ENCODE peak calls at places on chromosomes 13 and 19, in seven cellular contexts. Z is HCT116, C is SK-N-SH, P is K562, E is H1, T is HepG2, N is GM12878. U is an unnamed sample.

GRCh38 chr19:46610413-46610775 is 9.3 kb downstream of the CALM3 start:
- DNase-seq in P (no peak), N (no peak), C (peak), Z (no peak), E (no peak), T (no peak), U (no peak)

GRCh38 chr19:44927746-44928145 is 13.3 kb downstream of the APOC1 start:
- DNase-seq in P (no peak), Z (no peak), N (no peak), E (no peak), T (no peak), C (peak), U (no peak)

GRCh38 chr19:16345457-16345856 is 20.8 kb downstream of the KLF2 start:
- DNase-seq in T (no peak), C (no peak), E (no peak), N (no peak), Z (no peak), P (no peak), U (no peak)

GRCh38 chr13:27578121-27579030 is 42.0 kb downstream of the LNX2 start:
- DNase-seq in Z (no peak), C (no peak), P (no peak), E (no peak), N (no peak), T (no peak), U (peak)

GRCh38 chr19:16327501-16327900 is 2.9 kb downstream of the KLF2 start:
- DNase-seq in P (no peak), T (no peak), N (no peak), E (no peak), C (no peak), Z (no peak), U (no peak)

GRCh38 chr13:46035066-46035465 is 17.5 kb downstream of the ZC3H13 start:
- DNase-seq in E (no peak), C (no peak), Z (no peak), T (no peak), N (no peak), P (no peak), U (no peak)

GRCh38 chr19:49340069-49340864 is 5.1 kb downstream of the CD37 start:
- DNase-seq in N (peak), C (no peak), E (no peak), P (peak), T (peak), Z (no peak), U (peak)

GRCh38 chr13:23966691-23967615 is 69.7 kb upstream of the C1QTNF9B start:
- DNase-seq in N (peak), Z (no peak), P (no peak), E (no peak), C (no peak), T (no peak), U (no peak)

GRCh38 chr13:110233181-110233641 is 73.7 kb downstream of the COL4A1 start:
- DNase-seq in P (no peak), Z (no peak), T (no peak), N (no peak), C (peak), E (no peak), U (no peak)

GRCh38 chr13:86932935-86933334 is 738.2 kb upstream of the SLITRK5 start:
- DNase-seq in C (no peak), P (no peak), N (no peak), T (no peak), E (peak), Z (no peak), U (no peak)

GRCh38 chr13:101959016-101959415 is 442.8 kb downstream of the FGF14 start:
- DNase-seq in P (no peak), Z (no peak), T (no peak), E (no peak), N (no peak), C (no peak), U (no peak)

GRCh38 chr19:19120308-19121156 is 17.7 kb downstream of the TMEM161A start:
- DNase-seq in T (peak), P (peak), Z (no peak), E (peak), N (no peak), C (peak), U (no peak)

GRCh38 chr13:27783111-27783510 is 9.2 kb upstream of the GSX1 start:
- DNase-seq in C (no peak), Z (no peak), N (no peak), T (peak), P (peak), E (no peak), U (peak)

GRCh38 chr13:65856464-65856863 is 1373.7 kb downstream of the PCDH9 start:
- DNase-seq in P (no peak), N (no peak), T (no peak), Z (no peak), E (no peak), C (no peak), U (no peak)

GRCh38 chr19:46713781-46714522 is 3.0 kb downstream of the PRKD2 start:
- DNase-seq in C (peak), T (peak), N (no peak), Z (peak), E (no peak), P (peak), U (peak)

GRCh38 chr19:58569943-58570670 is 3.0 kb downstream of the MZF1 start:
- DNase-seq in N (no peak), P (no peak), T (no peak), E (no peak), Z (no peak), C (no peak), U (no peak)

GRCh38 chr19:44570984-44571684 is 41.7 kb upstream of the CEACAM20 start:
- DNase-seq in Z (peak), E (no peak), N (no peak), C (peak), P (peak), T (peak), U (peak)

GRCh38 chr19:48329167-48329891 is 4.0 kb downstream of the EMP3 start:
- DNase-seq in E (no peak), Z (no peak), C (no peak), P (peak), T (no peak), N (peak), U (no peak)

GRCh38 chr19:15441317-15441716 is 8.4 kb downstream of the WIZ start:
- DNase-seq in E (no peak), Z (no peak), C (no peak), N (no peak), T (no peak), P (no peak), U (no peak)

GRCh38 chr19:2769218-2769617 is 13.9 kb downstream of the SGTA start:
- DNase-seq in Z (no peak), E (no peak), T (no peak), N (no peak), P (no peak), C (no peak), U (no peak)

GRCh38 chr13:50740052-50740741 is 103.3 kb downstream of the DLEU7 start:
- DNase-seq in E (no peak), N (no peak), P (no peak), Z (no peak), C (no peak), T (no peak), U (no peak)

GRCh38 chr19:47186337-47187022 is 44.5 kb downstream of the BBC3 start:
- DNase-seq in C (peak), N (peak), Z (no peak), E (no peak), T (no peak), P (no peak), U (no peak)

GRCh38 chr19:15810335-15810734 is 5.1 kb downstream of the OR10H1 start:
- DNase-seq in E (no peak), C (no peak), Z (no peak), N (no peak), T (peak), P (peak), U (peak)

GRCh38 chr13:64314286-64314685 is 2898.6 kb upstream of the PCDH20 start:
- DNase-seq in E (no peak), N (no peak), P (no peak), Z (no peak), T (no peak), C (no peak), U (no peak)

GRCh38 chr19:43620061-43621001 is 902 bp upstream of the ZNF428 start:
- DNase-seq in N (no peak), T (no peak), E (no peak), C (no peak), P (peak), Z (no peak), U (no peak)

GRCh38 chr13:22517544-22517943 is 663.2 kb upstream of the SGCG start:
- DNase-seq in C (no peak), E (no peak), P (no peak), Z (no peak), N (no peak), T (no peak), U (no peak)

GRCh38 chr13:69300131-69300530 is 807.5 kb upstream of the ATXN8OS start:
- DNase-seq in E (no peak), Z (no peak), T (no peak), C (no peak), N (no peak), P (no peak), U (no peak)

GRCh38 chr13:51243832-51244231 is 21.6 kb downstream of the FAM124A start:
- DNase-seq in Z (no peak), P (no peak), T (no peak), N (no peak), E (peak), C (no peak), U (no peak)

GRCh38 chr13:31072041-31072440 is 89.7 kb downstream of the HSPH1 start:
- DNase-seq in E (no peak), N (no peak), P (no peak), T (no peak), Z (no peak), C (no peak), U (no peak)

GRCh38 chr13:43333176-43333575 is 309.8 kb downstream of the DNAJC15 start:
- DNase-seq in C (peak), Z (no peak), N (no peak), P (no peak), E (no peak), T (no peak), U (no peak)

GRCh38 chr19:295687-296370 is 4.6 kb upstream of the PLPP2 start:
- DNase-seq in Z (no peak), T (no peak), C (peak), E (no peak), N (no peak), P (no peak), U (no peak)

GRCh38 chr13:111122056-111122455 is 6.9 kb downstream of the ARHGEF7 start:
- DNase-seq in T (no peak), Z (no peak), N (no peak), C (no peak), P (no peak), E (no peak), U (no peak)

GRCh38 chr13:35213911-35214310 is 262.6 kb downstream of the MAB21L1 start:
- DNase-seq in E (no peak), N (no peak), P (no peak), Z (no peak), T (no peak), C (no peak), U (no peak)

GRCh38 chr13:49840667-49841066 is 48.2 kb upstream of the KPNA3 start:
- DNase-seq in N (no peak), P (no peak), E (no peak), C (no peak), Z (no peak), T (no peak), U (no peak)

GRCh38 chr19:1851581-1852293 is 3.5 kb upstream of the REXO1 start:
- DNase-seq in C (no peak), E (no peak), T (no peak), N (no peak), Z (no peak), P (no peak), U (no peak)

GRCh38 chr13:31166591-31166990 is 4.9 kb upstream of the HSPH1 start:
- DNase-seq in Z (no peak), C (no peak), T (peak), N (no peak), E (no peak), P (no peak), U (no peak)

GRCh38 chr13:32115069-32115468 is 83.5 kb downstream of the FRY start:
- DNase-seq in P (no peak), T (no peak), E (no peak), Z (no peak), N (no peak), C (no peak), U (no peak)

GRCh38 chr19:11096210-11096841 is 7.1 kb downstream of the LDLR start:
- DNase-seq in Z (no peak), C (no peak), T (no peak), N (peak), P (no peak), E (no peak), U (no peak)

GRCh38 chr19:46384396-46384795 is 29.0 kb downstream of the CCDC8 start:
- DNase-seq in P (no peak), Z (no peak), C (no peak), N (no peak), E (no peak), T (no peak), U (no peak)

GRCh38 chr13:113835461-113836274 is 28.2 kb downstream of the GAS6 start:
- DNase-seq in P (no peak), T (no peak), N (no peak), E (no peak), Z (no peak), C (peak), U (peak)

GRCh38 chr13:113836917-113837553 is 26.8 kb downstream of the GAS6 start:
- DNase-seq in P (no peak), T (no peak), C (peak), E (no peak), Z (peak), N (no peak), U (no peak)

GRCh38 chr13:113832631-113833030 is 31.2 kb downstream of the GAS6 start:
- DNase-seq in C (no peak), P (no peak), T (no peak), Z (no peak), E (no peak), N (no peak), U (no peak)

GRCh38 chr13:113833111-113833830 is 30.6 kb downstream of the GAS6 start:
- DNase-seq in N (no peak), E (no peak), P (no peak), C (no peak), Z (no peak), T (no peak), U (peak)

GRCh38 chr13:113834496-113835200 is 29.2 kb downstream of the GAS6 start:
- DNase-seq in C (no peak), N (no peak), Z (no peak), T (no peak), E (no peak), P (no peak), U (no peak)
- TF ChIP-seq JUND in C (no peak), N (no peak), Z (no peak), T (no peak), E (no peak), P (no peak), U (no peak)

GRCh38 chr13:75788494-75788991 is 152.4 kb downstream of the LMO7 start:
- DNase-seq in Z (no peak), N (no peak), P (no peak), T (no peak), C (no peak), E (no peak), U (no peak)
- TF ChIP-seq JUND in Z (no peak), N (no peak), P (no peak), T (no peak), C (peak), E (no peak), U (no peak)

GRCh38 chr13:94415484-94415883 is 64.0 kb downstream of the DCT start:
- DNase-seq in T (no peak), Z (no peak), P (no peak), N (no peak), E (no peak), C (no peak), U (no peak)
- TF ChIP-seq JUND in T (no peak), Z (no peak), P (no peak), N (no peak), E (no peak), C (no peak), U (no peak)

GRCh38 chr13:90302113-90302512 is 1045.4 kb upstream of the MIR17HG start:
- DNase-seq in P (no peak), E (no peak), C (no peak), N (no peak), Z (no peak), T (no peak), U (no peak)
- TF ChIP-seq JUND in P (no peak), E (no peak), C (no peak), N (no peak), Z (no peak), T (no peak), U (no peak)

GRCh38 chr19:33535176-33535575 is 13.6 kb upstream of the PEPD start:
- DNase-seq in Z (no peak), C (no peak), N (no peak), T (no peak), E (no peak), P (no peak), U (no peak)
- TF ChIP-seq JUND in Z (no peak), C (no peak), N (no peak), T (no peak), E (no peak), P (no peak), U (no peak)

DNA sequence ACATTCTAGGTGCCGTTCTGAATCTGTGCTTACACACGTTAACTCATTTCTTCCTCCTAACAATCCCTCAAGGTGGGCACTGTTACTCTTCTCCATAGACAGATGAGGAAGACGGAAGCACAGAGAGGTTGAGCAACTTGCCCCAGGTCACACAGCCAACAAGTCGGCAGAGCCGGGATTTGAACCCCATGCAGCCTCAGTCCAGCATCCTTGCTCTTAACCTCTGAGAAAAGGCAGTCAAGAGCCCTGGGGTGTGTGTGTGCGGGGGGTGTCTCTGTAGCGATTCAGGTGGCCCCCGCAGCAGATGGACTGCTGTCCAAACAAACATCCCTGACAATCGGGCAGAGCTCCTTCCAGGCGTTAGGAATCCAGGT is 6.3 kb downstream of the PTPRS start:
- DNase-seq in Z (no peak), T (no peak), E (no peak), C (no peak), N (no peak), P (no peak), U (no peak)
- TF ChIP-seq JUND in Z (no peak), T (no peak), E (no peak), C (no peak), N (no peak), P (no peak), U (no peak)

GRCh38 chr13:37144661-37145060 is 39.2 kb upstream of the CSNK1A1L start:
- DNase-seq in Z (no peak), P (no peak), T (no peak), C (no peak), E (no peak), N (no peak), U (no peak)
- TF ChIP-seq JUND in Z (no peak), P (no peak), T (no peak), C (no peak), E (no peak), N (no peak), U (no peak)

GRCh38 chr19:39825093-39825463 is 8.9 kb downstream of the DYRK1B start:
- DNase-seq in P (no peak), C (no peak), E (no peak), N (no peak), T (no peak), Z (no peak), U (no peak)
- TF ChIP-seq JUND in P (no peak), C (no peak), E (no peak), N (no peak), T (no peak), Z (no peak), U (no peak)

U was measured in T47D.